ENCODE peak calls at places on chromosome 16, in seven cellular contexts. B is IMR-90, R is heart left ventricle, T is A549, Y is K562, L is body of pancreas, F is suprapubic skin. U is an unnamed sample.

GRCh38 chr16:16890964-16891363 is 512.0 kb downstream of the NPIPA7 start:
- DNase-seq in B (no peak), R (no peak), T (peak; percentile 17), Y (peak; percentile 27), L (no peak), F (no peak), U (no peak)

GRCh38 chr16:47657032-47657431 is 195.9 kb downstream of the PHKB start:
- DNase-seq in B (no peak), R (no peak), T (no peak), Y (no peak), L (no peak), F (no peak), U (no peak)

GRCh38 chr16:64356267-64356666 is 765.6 kb downstream of the CDH11 start:
- DNase-seq in B (peak; percentile 87), R (no peak), T (peak; percentile 1), Y (no peak), L (no peak), F (no peak), U (no peak)

GRCh38 chr16:87874639-87875472 is 5.5 kb upstream of the SLC7A5 start:
- DNase-seq in B (no peak), R (no peak), T (no peak), Y (no peak), L (no peak), F (no peak), U (no peak)

GRCh38 chr16:46607529-46607928 is 13.7 kb downstream of the SHCBP1 start:
- DNase-seq in B (peak; percentile 76), R (no peak), T (peak; percentile 57), Y (peak; percentile 17), L (no peak), F (no peak), U (peak; percentile 57)

GRCh38 chr16:31331141-31331764 is 23.7 kb upstream of the ITGAX start:
- DNase-seq in B (no peak), R (no peak), T (no peak), Y (peak; percentile 5), L (no peak), F (no peak), U (peak; percentile 62)

GRCh38 chr16:73545713-73546112 is 497.8 kb upstream of the ZFHX3 start:
- DNase-seq in B (no peak), R (no peak), T (no peak), Y (no peak), L (no peak), F (no peak), U (no peak)

GRCh38 chr16:73071131-73071940 is 23.4 kb upstream of the ZFHX3 start:
- DNase-seq in B (no peak), R (peak; percentile 51), T (peak; percentile 67), Y (no peak), L (peak; percentile 68), F (peak; percentile 70), U (no peak)

GRCh38 chr16:57564571-57565270 is 22.3 kb downstream of the ADGRG5 start:
- DNase-seq in B (peak; percentile 62), R (no peak), T (no peak), Y (no peak), L (no peak), F (no peak), U (peak; percentile 26)

GRCh38 chr16:54931757-54932660 is 1.3 kb downstream of the IRX5 start:
- DNase-seq in B (no peak), R (no peak), T (no peak), Y (no peak), L (no peak), F (no peak), U (peak; percentile 60)

GRCh38 chr16:89241187-89242003 is 23.9 kb downstream of the ZNF778 start:
- DNase-seq in B (peak; percentile 82), R (peak; percentile 70), T (peak; percentile 81), Y (peak; percentile 86), L (peak; percentile 69), F (peak; percentile 89), U (peak; percentile 93)
- TF ChIP-seq POLR2A in B (peak; percentile 91), R (no peak), T (peak; percentile 84), Y (peak; percentile 98), L (peak; percentile 91), F (no peak), U (peak; percentile 90)

GRCh38 chr16:4239682-4240175 is 2.2 kb downstream of the SRL start:
- DNase-seq in B (no peak), R (no peak), T (no peak), Y (no peak), L (no peak), F (no peak), U (no peak)
- H3K4me3 ChIP-seq in B (no peak overlapping the region), R (peak overlapping the region; percentile 49), T (no peak overlapping the region), Y (no peak overlapping the region), L (no peak overlapping the region), F (peak overlapping the region; percentile 25), U (no peak overlapping the region)

GRCh38 chr16:12646098-12646489 is 157.6 kb downstream of the CPPED1 start:
- DNase-seq in B (no peak), R (no peak), T (no peak), Y (no peak), L (no peak), F (no peak), U (no peak)

GRCh38 chr16:12651765-12652531 is 151.7 kb downstream of the CPPED1 start:
- DNase-seq in B (no peak), R (no peak), T (no peak), Y (no peak), L (no peak), F (no peak), U (no peak)

GRCh38 chr16:12649356-12649755 is 154.3 kb downstream of the CPPED1 start:
- DNase-seq in B (no peak), R (no peak), T (no peak), Y (no peak), L (no peak), F (no peak), U (no peak)

GRCh38 chr16:12643034-12643455 is 160.6 kb downstream of the CPPED1 start:
- DNase-seq in B (no peak), R (no peak), T (no peak), Y (no peak), L (no peak), F (no peak), U (no peak)

GRCh38 chr16:12646490-12647274 is 157.0 kb downstream of the CPPED1 start:
- DNase-seq in B (no peak), R (no peak), T (peak; percentile 45), Y (no peak), L (no peak), F (no peak), U (peak; percentile 10)
- TF ChIP-seq CTCF in B (no peak), R (no peak), T (no peak), Y (no peak), L (no peak), F (no peak), U (no peak)

GRCh38 chr16:22313141-22313781 is 16.1 kb downstream of the POLR3E start:
- DNase-seq in B (no peak), R (no peak), T (no peak), Y (no peak), L (no peak), F (no peak), U (no peak)
- TF ChIP-seq POLR2A in B (no peak), R (no peak), T (no peak), Y (no peak), L (no peak), F (no peak), U (no peak)

DNA sequence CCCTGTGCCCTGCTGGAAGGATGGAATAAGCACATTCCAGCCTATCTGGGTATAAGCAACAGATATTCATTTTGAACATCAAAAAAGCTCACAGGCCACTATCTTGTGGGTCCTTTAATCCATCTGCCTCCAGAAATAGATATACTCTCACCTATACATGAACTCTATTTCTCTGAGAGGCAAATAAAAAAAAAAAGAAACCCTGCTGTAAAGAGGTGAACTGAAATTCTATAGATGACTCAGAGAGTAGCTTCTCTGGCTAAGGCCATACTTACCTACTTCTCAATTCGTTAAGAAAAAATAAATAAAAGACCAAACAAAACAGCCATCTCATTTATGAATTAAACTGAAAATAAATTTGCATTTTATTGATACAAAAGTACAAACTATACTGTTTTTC is 86.3 kb downstream of the DYNLRB2 start:
- DNase-seq in B (no peak), R (no peak), T (no peak), Y (no peak), L (no peak), F (no peak), U (no peak)
- H3K4me3 ChIP-seq in B (no peak overlapping the region), R (no peak overlapping the region), T (no peak overlapping the region), Y (no peak overlapping the region), L (no peak overlapping the region), F (no peak overlapping the region), U (no peak overlapping the region)

GRCh38 chr16:69435977-69436729 is 11.7 kb downstream of the CYB5B start:
- DNase-seq in B (no peak), R (no peak), T (no peak), Y (no peak), L (no peak), F (no peak), U (peak; percentile 47)

GRCh38 chr16:69443809-69444611 is 19.6 kb downstream of the CYB5B start:
- DNase-seq in B (peak; percentile 47), R (peak; percentile 29), T (peak; percentile 28), Y (peak; percentile 39), L (no peak), F (peak; percentile 75), U (no peak)

GRCh38 chr16:69444873-69445517 is 20.6 kb downstream of the CYB5B start:
- DNase-seq in B (peak; percentile 45), R (no peak), T (no peak), Y (no peak), L (no peak), F (no peak), U (peak; percentile 18)

GRCh38 chr16:69438465-69438864 is 14.0 kb downstream of the CYB5B start:
- DNase-seq in B (no peak), R (no peak), T (no peak), Y (no peak), L (no peak), F (no peak), U (no peak)

GRCh38 chr16:69440236-69440635 is 15.8 kb downstream of the CYB5B start:
- DNase-seq in B (no peak), R (no peak), T (no peak), Y (no peak), L (no peak), F (no peak), U (no peak)
- TF ChIP-seq CTCF in B (no peak), R (no peak), T (no peak), Y (no peak), L (no peak), F (no peak), U (no peak)

DNA sequence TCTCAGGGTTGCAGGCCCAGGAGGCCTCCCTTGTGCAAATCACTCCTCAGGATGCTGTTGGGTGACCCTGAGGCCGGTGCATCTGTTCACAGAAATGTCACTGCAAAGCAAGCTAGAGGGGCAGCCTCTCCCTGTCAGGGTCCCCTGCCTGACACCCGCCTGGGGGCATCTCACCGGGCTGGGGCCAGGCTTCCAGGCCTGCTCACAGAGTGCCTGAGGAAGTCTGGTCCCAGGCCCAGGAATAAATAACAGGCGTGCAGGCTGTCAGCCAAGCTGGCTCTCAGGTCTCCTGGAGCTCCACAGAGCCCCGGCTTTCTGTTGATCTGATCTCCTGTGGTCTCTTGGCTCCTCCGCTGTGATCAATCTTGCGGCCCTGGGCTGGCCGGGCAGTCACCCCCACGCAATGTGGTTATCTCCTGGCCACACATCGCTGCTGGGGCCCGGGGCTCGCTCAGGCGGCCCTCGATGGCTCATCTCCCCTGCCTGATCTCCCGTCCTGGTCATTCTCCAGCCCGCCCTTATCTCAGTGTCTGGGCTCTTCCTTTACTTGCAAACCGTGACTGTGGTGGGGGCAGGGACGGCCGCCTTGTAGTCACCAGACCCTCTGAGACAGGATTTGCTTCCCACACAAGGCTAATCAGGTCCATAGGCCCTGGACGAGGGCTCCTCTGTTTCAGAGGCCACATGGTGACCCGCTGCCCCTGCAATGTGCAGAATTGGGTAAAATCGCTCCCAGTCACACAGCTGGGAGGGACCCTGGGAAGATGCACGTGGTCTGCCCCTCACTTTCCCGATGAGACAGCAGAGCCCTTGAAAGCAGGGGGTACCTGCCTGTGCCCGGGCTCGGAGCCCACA is 231.2 kb upstream of the GSE1 start:
- DNase-seq in B (peak; percentile 53), R (no peak), T (no peak), Y (peak; percentile 97), L (no peak), F (peak; percentile 67), U (peak; percentile 97)
- TF ChIP-seq POLR2A in B (no peak), R (no peak), T (no peak), Y (no peak), L (no peak), F (no peak), U (no peak)